ENCODE peak calls at places on chromosomes 16 and 17, in eight cellular contexts. N, X, W, J, S, P, V and I are unnamed samples.

GRCh38 chr17:1029196-1029911 is 32.4 kb downstream of the TIMM22 start:
- DNase-seq in S (no peak), J (peak; percentile 62), W (no peak), P (no peak), X (no peak), N (no peak), V (no peak), I (peak; percentile 75)

GRCh38 chr16:2425008-2425518 is 4.2 kb upstream of the CCNF start:
- DNase-seq in S (no peak), X (no peak), P (no peak), W (no peak), N (no peak), J (no peak), V (no peak), I (no peak)

GRCh38 chr17:5468075-5468473 is 708 bp downstream of the DHX33 start:
- DNase-seq in W (no peak), S (no peak), J (no peak), P (no peak), N (peak; percentile 7), X (no peak), V (no peak), I (peak; percentile 0)

GRCh38 chr17:30158896-30159625 is 42.4 kb downstream of the NSRP1 start:
- DNase-seq in V (no peak), N (no peak), S (no peak), P (no peak), W (no peak), X (no peak), J (no peak), I (no peak)

GRCh38 chr16:73280366-73280765 is 232.4 kb upstream of the ZFHX3 start:
- DNase-seq in V (no peak), P (no peak), J (no peak), W (no peak), N (no peak), S (no peak), X (no peak), I (no peak)

GRCh38 chr17:33523577-33523981 is 230.5 kb upstream of the ASIC2 start:
- DNase-seq in V (no peak), S (peak; percentile 43), X (no peak), W (no peak), J (peak; percentile 29), P (no peak), N (peak; percentile 14), I (peak; percentile 61)

GRCh38 chr16:13111747-13112146 is 210.3 kb downstream of the SHISA9 start:
- DNase-seq in P (no peak), X (no peak), S (no peak), V (no peak), N (no peak), J (no peak), W (no peak), I (no peak)

GRCh38 chr17:18985475-18985874 is 19.1 kb downstream of the FAM83G start:
- DNase-seq in X (no peak), J (no peak), P (no peak), N (no peak), W (no peak), V (no peak), S (no peak), I (no peak)

GRCh38 chr17:39861235-39861634 is 2.9 kb downstream of the IKZF3 start:
- DNase-seq in S (no peak), V (no peak), X (no peak), W (no peak), N (no peak), P (no peak), J (no peak), I (no peak)

GRCh38 chr17:76966486-76967181 is 98.4 kb downstream of the MGAT5B start:
- DNase-seq in P (peak; percentile 36), W (no peak), V (no peak), S (no peak), J (no peak), X (no peak), N (no peak), I (no peak)

GRCh38 chr17:19000531-19001011 is 4.0 kb downstream of the FAM83G start:
- DNase-seq in P (no peak), N (no peak), W (no peak), X (no peak), S (no peak), V (no peak), J (peak; percentile 36), I (no peak)

GRCh38 chr17:81547614-81547982 is 4.6 kb downstream of the FAAP100 start:
- DNase-seq in W (no peak), N (no peak), X (no peak), S (no peak), V (no peak), P (no peak), J (no peak), I (no peak)

GRCh38 chr17:65039349-65039988 is 17.1 kb downstream of the GNA13 start:
- DNase-seq in N (no peak), S (no peak), V (no peak), J (no peak), W (no peak), P (no peak), X (no peak), I (no peak)

GRCh38 chr17:61331886-61332285 is 67.8 kb upstream of the TBX2 start:
- DNase-seq in P (no peak), V (no peak), S (no peak), J (peak; percentile 32), W (no peak), X (no peak), N (no peak), I (no peak)

GRCh38 chr16:47778106-47778803 is 317.1 kb downstream of the PHKB start:
- DNase-seq in N (no peak), V (no peak), J (peak; percentile 5), S (peak; percentile 20), W (no peak), X (no peak), P (no peak), I (peak; percentile 8)

GRCh38 chr16:22299036-22299435 is 1.8 kb downstream of the POLR3E start:
- DNase-seq in X (no peak), W (no peak), J (no peak), S (no peak), N (no peak), V (no peak), P (no peak), I (no peak)

GRCh38 chr16:88628512-88628974 is 9.8 kb upstream of the IL17C start:
- DNase-seq in N (no peak), W (no peak), S (peak; percentile 90), P (no peak), J (no peak), V (no peak), X (no peak), I (no peak)

GRCh38 chr17:79557276-79557675 is 53.6 kb downstream of the RBFOX3 start:
- DNase-seq in W (no peak), N (no peak), V (no peak), S (no peak), J (no peak), P (no peak), X (no peak), I (no peak)

GRCh38 chr16:11613381-11614303 is 26.9 kb upstream of the LITAF start:
- DNase-seq in N (peak; percentile 87), J (no peak), W (no peak), V (peak; percentile 91), X (no peak), P (peak; percentile 83), S (no peak), I (no peak)

GRCh38 chr16:1670866-1671265 is 7.2 kb upstream of the JPT2 start:
- DNase-seq in P (peak; percentile 46), J (no peak), N (no peak), S (no peak), V (no peak), W (no peak), X (no peak), I (no peak)

GRCh38 chr16:79770244-79771064 is 169.9 kb upstream of the MAF start:
- DNase-seq in S (peak; percentile 96), P (peak; percentile 96), W (no peak), X (peak; percentile 92), V (peak; percentile 89), J (peak; percentile 81), N (peak; percentile 88), I (peak; percentile 75)
- H3K4me3 ChIP-seq in S (peak overlapping the region; percentile 57), P (peak overlapping the region; percentile 89), W (peak overlapping the region; percentile 46), X (peak overlapping the region; percentile 31), V (peak overlapping the region; percentile 50), J (peak overlapping the region; percentile 79), N (peak overlapping the region; percentile 29), I (peak overlapping the region; percentile 61)

DNA sequence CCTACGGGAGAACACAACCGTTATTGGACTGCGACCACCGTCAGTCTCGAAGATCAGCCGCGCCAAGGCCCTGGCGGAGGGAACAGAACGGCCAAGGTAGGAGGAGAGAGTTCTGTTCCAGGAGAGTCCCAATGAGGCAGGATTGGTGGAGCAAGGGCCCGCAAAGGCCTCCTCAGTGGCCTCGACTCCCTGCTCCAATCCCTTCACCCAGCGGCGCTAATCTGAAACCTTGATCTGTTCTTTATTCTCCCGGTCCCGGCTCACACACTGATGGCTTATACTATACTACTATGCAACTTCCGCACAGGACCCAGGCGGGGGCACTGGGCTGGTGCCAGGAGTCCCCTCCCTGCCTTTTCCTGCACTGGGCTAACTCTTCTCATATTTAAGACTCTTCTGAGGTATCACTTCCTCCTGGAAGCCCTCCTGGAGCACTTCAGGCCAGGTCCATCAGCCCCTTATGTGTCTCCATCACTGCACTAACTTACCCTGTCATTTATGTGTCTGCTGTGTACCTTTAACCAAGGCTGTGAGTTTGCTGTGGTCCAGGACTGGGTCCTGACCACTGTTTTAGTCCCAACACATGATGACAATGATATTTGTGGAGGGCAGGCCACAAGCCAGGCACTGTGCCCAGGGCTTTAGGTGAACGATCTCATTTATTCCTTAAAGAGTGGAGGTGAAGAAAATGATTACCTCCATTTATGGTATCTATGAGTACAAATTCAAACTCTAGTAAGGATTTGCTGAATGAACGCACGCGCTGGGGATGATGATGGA is 6.9 kb downstream of the CCDC102A start:
- DNase-seq in V (no peak), X (no peak), N (no peak), W (no peak), J (no peak), P (peak; percentile 46), S (no peak), I (no peak)
- H3K4me3 ChIP-seq in V (no peak overlapping the region), X (no peak overlapping the region), N (no peak overlapping the region), W (no peak overlapping the region), J (no peak overlapping the region), P (no peak overlapping the region), S (no peak overlapping the region), I (no peak overlapping the region)

DNA sequence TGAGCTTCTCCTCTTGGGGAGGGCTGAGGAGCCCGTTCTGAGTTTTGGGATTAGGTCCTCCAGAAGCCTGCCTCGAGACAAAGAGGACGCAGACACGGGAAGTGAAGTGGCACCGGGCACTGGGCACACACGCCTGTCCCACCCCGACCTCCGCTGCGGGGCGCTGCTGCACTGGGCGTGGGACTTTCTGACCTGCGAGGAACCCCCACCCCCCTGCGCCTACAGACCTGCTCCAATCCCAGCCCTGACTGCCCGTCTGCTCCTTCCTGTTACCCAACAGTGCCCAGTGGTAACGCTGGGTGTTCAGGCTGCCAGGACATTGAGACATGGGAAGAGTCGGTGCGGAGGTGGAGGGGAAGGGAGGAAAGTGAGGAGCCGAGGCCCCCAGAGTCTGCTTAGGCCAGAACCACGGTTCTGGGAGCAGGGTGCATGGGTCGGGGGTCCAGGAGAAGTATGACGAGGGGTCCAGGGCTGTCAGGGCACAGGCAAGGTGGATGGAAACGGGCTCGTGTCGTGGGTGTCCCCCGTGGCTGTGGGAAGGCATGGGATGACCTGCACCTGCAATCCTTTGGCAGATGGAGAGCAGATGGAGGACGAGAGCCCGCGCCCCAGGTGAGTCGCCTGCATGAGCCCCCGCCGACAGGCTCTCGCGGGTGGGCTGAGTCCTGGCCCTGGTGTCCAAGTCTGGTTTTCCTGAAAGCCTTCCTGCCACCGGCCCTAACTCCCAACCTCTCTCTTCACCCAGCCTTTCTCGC is 112.0 kb upstream of the CREBBP start:
- DNase-seq in S (no peak), P (peak; percentile 72), N (peak; percentile 46), X (no peak), J (no peak), W (no peak), V (no peak), I (no peak)
- H3K4me3 ChIP-seq in S (no peak overlapping the region), P (no peak overlapping the region), N (no peak overlapping the region), X (no peak overlapping the region), J (no peak overlapping the region), W (no peak overlapping the region), V (no peak overlapping the region), I (no peak overlapping the region)

GRCh38 chr17:59464246-59464645 is 101.2 kb upstream of the DHX40 start:
- DNase-seq in S (no peak), W (no peak), V (no peak), P (no peak), J (no peak), N (no peak), X (no peak), I (no peak)
- H3K4me3 ChIP-seq in S (no peak overlapping the region), W (no peak overlapping the region), V (no peak overlapping the region), P (no peak overlapping the region), J (no peak overlapping the region), N (no peak overlapping the region), X (no peak overlapping the region), I (no peak overlapping the region)